ENCODE peak calls at places on chromosomes 3 and 15, in eight cellular contexts. L, O, J, X, R, W, Q and Y are unnamed samples.

GRCh38 chr15:51185213-51185619 is 90.5 kb upstream of the TNFAIP8L3 start:
- DNase-seq in L (no peak), O (no peak), J (no peak), X (peak), R (no peak), W (no peak), Q (no peak), Y (no peak)

GRCh38 chr3:38558864-38559263 is 62.7 kb downstream of the EXOG start:
- DNase-seq in L (no peak), O (no peak), J (no peak), X (no peak), R (no peak), W (no peak), Q (no peak), Y (no peak)

GRCh38 chr3:17111556-17111955 is 226.8 kb downstream of the PLCL2 start:
- DNase-seq in L (no peak), O (no peak), J (no peak), X (peak), R (no peak), W (no peak), Q (no peak), Y (peak)

GRCh38 chr15:96187916-96188315 is 142.6 kb upstream of the NR2F2 start:
- DNase-seq in L (no peak), O (no peak), J (no peak), X (no peak), R (no peak), W (peak), Q (no peak), Y (no peak)

GRCh38 chr15:79034284-79034683 is 56.3 kb downstream of the RASGRF1 start:
- DNase-seq in L (no peak), O (no peak), J (no peak), X (no peak), R (no peak), W (no peak), Q (no peak), Y (no peak)

GRCh38 chr15:51311510-51311909 is 26.9 kb downstream of the CYP19A1 start:
- DNase-seq in L (no peak), O (no peak), J (no peak), X (no peak), R (no peak), W (no peak), Q (no peak), Y (no peak)

GRCh38 chr15:34133511-34133910 is 31.6 kb downstream of the PGBD4 start:
- DNase-seq in L (no peak), O (no peak), J (no peak), X (no peak), R (no peak), W (no peak), Q (no peak), Y (no peak)

GRCh38 chr3:20511863-20512262 is 325.9 kb upstream of the SGO1 start:
- DNase-seq in L (no peak), O (no peak), J (no peak), X (peak), R (peak), W (peak), Q (no peak), Y (peak)

GRCh38 chr3:31920310-31920709 is 60.8 kb downstream of the OSBPL10 start:
- DNase-seq in L (no peak), O (no peak), J (no peak), X (no peak), R (no peak), W (no peak), Q (no peak), Y (no peak)

GRCh38 chr3:69724722-69725435 is 14.4 kb upstream of the MITF start:
- DNase-seq in L (no peak), O (no peak), J (no peak), X (no peak), R (no peak), W (no peak), Q (no peak), Y (no peak)

GRCh38 chr3:192687488-192688152 is 39.7 kb downstream of the FGF12 start:
- DNase-seq in L (no peak), O (no peak), J (no peak), X (no peak), R (no peak), W (no peak), Q (no peak), Y (no peak)

GRCh38 chr15:89754361-89755154 is 3.5 kb upstream of the MESP1 start:
- DNase-seq in L (no peak), O (no peak), J (no peak), X (no peak), R (no peak), W (no peak), Q (no peak), Y (no peak)

GRCh38 chr3:181052256-181052655 is 62.7 kb upstream of the DNAJC19 start:
- DNase-seq in L (no peak), O (no peak), J (no peak), X (peak), R (no peak), W (no peak), Q (no peak), Y (no peak)

GRCh38 chr3:160707187-160707789 is 30.3 kb downstream of the ARL14 start:
- DNase-seq in L (peak), O (no peak), J (no peak), X (peak), R (peak), W (peak), Q (no peak), Y (peak)

GRCh38 chr3:141646760-141647561 is 91.1 kb upstream of the RNF7 start:
- DNase-seq in L (no peak), O (no peak), J (no peak), X (peak), R (peak), W (peak), Q (no peak), Y (peak)

GRCh38 chr3:31219131-31219843 is 313.4 kb upstream of the STT3B start:
- DNase-seq in L (no peak), O (no peak), J (no peak), X (peak), R (no peak), W (no peak), Q (no peak), Y (no peak)

GRCh38 chr3:189144645-189145044 is 27.1 kb upstream of the TPRG1 start:
- DNase-seq in L (no peak), O (no peak), J (no peak), X (peak), R (no peak), W (peak), Q (no peak), Y (no peak)

GRCh38 chr15:45021331-45021730 is 1.7 kb upstream of the SORD start:
- DNase-seq in L (no peak), O (no peak), J (no peak), X (no peak), R (no peak), W (no peak), Q (no peak), Y (peak)

GRCh38 chr15:75869446-75869845 is 26.2 kb downstream of the UBE2Q2 start:
- DNase-seq in L (no peak), O (no peak), J (no peak), X (no peak), R (no peak), W (no peak), Q (no peak), Y (no peak)

GRCh38 chr3:171566803-171567422 is 106.7 kb upstream of the TNIK start:
- DNase-seq in L (peak), O (no peak), J (no peak), X (peak), R (peak), W (peak), Q (no peak), Y (no peak)

GRCh38 chr15:79004336-79004735 is 59.5 kb upstream of the CTSH start:
- DNase-seq in L (no peak), O (peak), J (no peak), X (peak), R (no peak), W (no peak), Q (no peak), Y (peak)

GRCh38 chr3:79113821-79114220 is 654.0 kb downstream of the ROBO1 start:
- DNase-seq in L (no peak), O (no peak), J (no peak), X (no peak), R (no peak), W (no peak), Q (no peak), Y (peak)

GRCh38 chr3:31173118-31173718 is 278.8 kb upstream of the GADL1 start:
- DNase-seq in L (no peak), O (no peak), J (no peak), X (no peak), R (no peak), W (no peak), Q (no peak), Y (no peak)

GRCh38 chr15:74893627-74894026 is 3.8 kb downstream of the MPI start:
- DNase-seq in L (no peak), O (peak), J (no peak), X (no peak), R (no peak), W (no peak), Q (no peak), Y (no peak)

GRCh38 chr15:76197703-76198455 is 113.4 kb downstream of the ETFA start:
- DNase-seq in L (no peak), O (peak), J (no peak), X (no peak), R (no peak), W (no peak), Q (peak), Y (peak)

GRCh38 chr3:72190050-72190449 is 405.1 kb upstream of the PROK2 start:
- DNase-seq in L (no peak), O (no peak), J (no peak), X (no peak), R (no peak), W (no peak), Q (no peak), Y (no peak)

GRCh38 chr15:70935631-70936030 is 43.0 kb downstream of the LRRC49 start:
- DNase-seq in L (no peak), O (no peak), J (no peak), X (no peak), R (no peak), W (no peak), Q (no peak), Y (no peak)

GRCh38 chr15:40914486-40914885 is 14.7 kb upstream of the DLL4 start:
- DNase-seq in L (no peak), O (no peak), J (no peak), X (no peak), R (no peak), W (no peak), Q (no peak), Y (no peak)

GRCh38 chr15:23642413-23643044 is 5.1 kb downstream of the MAGEL2 start:
- DNase-seq in L (peak), O (peak), J (no peak), X (peak), R (peak), W (peak), Q (peak), Y (peak)

GRCh38 chr15:77654975-77655374 is 22.3 kb upstream of the LINGO1 start:
- DNase-seq in L (no peak), O (no peak), J (no peak), X (no peak), R (peak), W (peak), Q (peak), Y (no peak)

GRCh38 chr15:69782809-69783208 is 314.9 kb downstream of the TLE3 start:
- DNase-seq in L (no peak), O (no peak), J (no peak), X (no peak), R (no peak), W (no peak), Q (no peak), Y (no peak)

GRCh38 chr15:93029613-93030429 is 59.2 kb downstream of the RGMA start:
- DNase-seq in L (no peak), O (peak), J (peak), X (peak), R (no peak), W (no peak), Q (no peak), Y (peak)

GRCh38 chr3:59006791-59007517 is 42.9 kb downstream of the CFAP20DC start:
- DNase-seq in L (no peak), O (peak), J (no peak), X (peak), R (no peak), W (no peak), Q (peak), Y (peak)

GRCh38 chr15:71725215-71725955 is 85.0 kb upstream of the NR2E3 start:
- DNase-seq in L (no peak), O (no peak), J (no peak), X (peak), R (no peak), W (no peak), Q (no peak), Y (peak)